ENCODE peak calls at places on chromosomes 3 and 15, in nine cellular contexts. T, M, P, D, X, G, Z, U and H are unnamed samples.
A peak's percentile ranks its signal among the peaks of the same experiment; 100 is the strongest.

GRCh38 chr15:66180706-66181105 is 72.8 kb downstream of the MEGF11 start:
- DNase-seq in T (no peak), X (no peak), Z (no peak), P (no peak), U (no peak), M (no peak), G (no peak), D (no peak), H (no peak)

GRCh38 chr3:83567935-83568334 is 1390.9 kb upstream of the CADM2 start:
- DNase-seq in T (no peak), X (no peak), U (no peak), D (no peak), G (no peak), P (no peak), Z (no peak), M (no peak), H (no peak)

GRCh38 chr15:58221591-58222241 is 83.5 kb downstream of the AQP9 start:
- DNase-seq in T (no peak), P (peak; percentile 42), D (peak; percentile 13), Z (peak; percentile 61), U (peak; percentile 25), X (no peak), M (peak; percentile 73), G (peak; percentile 48), H (no peak)

GRCh38 chr3:20080956-20081554 is 40.8 kb downstream of the KAT2B start:
- DNase-seq in Z (peak; percentile 13), X (no peak), D (peak; percentile 63), G (peak; percentile 13), T (peak; percentile 45), U (no peak), M (no peak), P (peak; percentile 18), H (no peak)

GRCh38 chr15:74825895-74826294 is 532 bp upstream of the CPLX3 start:
- DNase-seq in G (no peak), D (no peak), Z (no peak), U (no peak), X (no peak), M (no peak), T (no peak), P (no peak), H (no peak)

GRCh38 chr15:70164910-70165791 is 67.4 kb upstream of the TLE3 start:
- DNase-seq in P (no peak), X (no peak), M (no peak), Z (no peak), G (no peak), U (no peak), T (no peak), D (no peak), H (no peak)

GRCh38 chr15:59268199-59268979 is 61.7 kb downstream of the LDHAL6B start:
- DNase-seq in T (no peak), G (no peak), D (no peak), P (no peak), X (no peak), U (no peak), M (peak; percentile 71), Z (peak; percentile 46), H (peak; percentile 73)

GRCh38 chr3:39025222-39025970 is 26.3 kb downstream of the SCN11A start:
- DNase-seq in X (peak; percentile 35), T (no peak), U (no peak), P (no peak), Z (peak; percentile 34), M (peak; percentile 17), D (no peak), G (no peak), H (no peak)

GRCh38 chr15:42725331-42725903 is 11.5 kb downstream of the CDAN1 start:
- DNase-seq in G (no peak), T (no peak), P (no peak), Z (no peak), U (no peak), D (no peak), M (peak; percentile 54), X (no peak), H (no peak)

GRCh38 chr15:42724276-42724675 is 12.7 kb downstream of the CDAN1 start:
- DNase-seq in P (no peak), Z (no peak), X (no peak), U (no peak), M (no peak), D (no peak), G (no peak), T (no peak), H (no peak)

GRCh38 chr15:42720071-42720470 is 16.9 kb downstream of the CDAN1 start:
- DNase-seq in Z (no peak), G (no peak), M (no peak), P (no peak), T (no peak), X (no peak), D (no peak), U (no peak), H (no peak)

GRCh38 chr15:42721016-42721415 is 15.9 kb downstream of the CDAN1 start:
- DNase-seq in Z (no peak), P (no peak), U (no peak), T (no peak), D (no peak), G (no peak), M (no peak), X (no peak), H (no peak)

DNA sequence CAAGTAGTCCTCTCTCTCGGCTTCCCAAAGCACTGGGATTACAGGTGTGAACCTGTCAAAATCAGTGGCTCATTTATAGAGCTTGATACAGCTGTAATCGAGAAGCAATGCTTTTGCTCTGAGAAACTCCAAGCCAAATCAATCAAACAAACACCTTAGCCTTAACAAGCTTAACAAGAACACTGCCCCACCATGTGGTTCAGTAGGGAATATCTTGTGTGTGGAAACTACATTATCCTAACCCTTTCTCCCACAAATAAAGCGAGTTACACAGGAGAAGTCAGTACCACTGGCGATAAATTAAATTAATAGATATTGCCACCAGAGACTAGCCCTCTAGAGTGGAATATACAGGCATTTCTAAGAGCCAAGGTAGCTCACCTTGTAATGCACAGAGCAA is 13.9 kb downstream of the CDAN1 start:
- DNase-seq in D (no peak), G (peak; percentile 36), X (no peak), M (peak; percentile 32), T (no peak), U (no peak), Z (peak; percentile 10), P (no peak), H (no peak)
- TF ChIP-seq CTCF in D (peak; percentile 16), G (no peak), X (no peak), M (peak; percentile 14), T (no peak), U (no peak), Z (no peak), P (no peak), H (peak; percentile 13)

DNA sequence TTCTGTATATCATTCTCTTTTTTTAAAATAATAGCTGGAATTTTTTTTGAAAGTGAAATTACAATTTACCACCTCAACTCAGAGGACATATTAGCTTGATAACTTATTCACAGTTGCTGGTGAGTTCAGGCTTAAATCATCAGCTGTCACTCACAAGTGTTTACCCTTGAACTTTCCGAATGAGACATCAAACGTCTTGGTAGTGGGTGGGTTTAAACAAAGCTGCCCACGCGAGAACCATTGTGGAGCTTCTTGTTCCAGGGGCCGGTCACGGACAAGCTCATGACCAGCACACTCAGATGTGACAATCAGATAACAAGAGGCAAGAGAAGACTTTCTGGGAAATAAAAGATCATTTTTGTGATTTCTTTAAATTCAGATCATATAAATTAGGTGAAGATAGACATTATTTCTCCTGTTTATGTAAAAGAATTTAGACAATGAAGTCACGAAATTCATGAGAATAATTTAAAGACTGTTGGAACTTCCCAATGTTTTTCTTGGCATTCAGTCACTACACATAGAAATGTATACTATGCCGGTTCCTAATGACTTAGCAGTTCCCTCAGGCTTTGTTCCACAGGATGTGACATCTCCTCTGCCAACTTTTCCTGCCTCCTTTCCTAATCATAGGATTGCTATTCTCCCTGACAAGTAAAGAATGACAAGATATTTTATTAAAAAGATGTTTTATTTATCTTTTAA is 29.3 kb downstream of the BTD start:
- DNase-seq in T (no peak), P (peak; percentile 54), U (peak; percentile 87), X (no peak), D (no peak), M (peak; percentile 87), G (peak; percentile 62), Z (peak; percentile 84), H (peak; percentile 70)
- H3K4me3 ChIP-seq in T (no peak overlapping the region), P (peak overlapping the region; percentile 49), U (peak overlapping the region; percentile 18), X (no peak overlapping the region), D (no peak overlapping the region), M (peak overlapping the region; percentile 7), G (peak overlapping the region; percentile 39), Z (peak overlapping the region; percentile 1), H (peak overlapping the region; percentile 4)

GRCh38 chr3:137867611-137868010 is 103.5 kb downstream of the SOX14 start:
- DNase-seq in U (no peak), M (no peak), Z (no peak), P (no peak), X (no peak), D (no peak), G (no peak), T (no peak), H (no peak)

GRCh38 chr3:137866001-137866400 is 101.9 kb downstream of the SOX14 start:
- DNase-seq in D (no peak), M (no peak), U (no peak), G (no peak), P (no peak), X (no peak), T (no peak), Z (no peak), H (no peak)

GRCh38 chr3:137866933-137867332 is 102.8 kb downstream of the SOX14 start:
- DNase-seq in D (no peak), M (no peak), G (no peak), X (no peak), Z (no peak), T (no peak), U (no peak), P (no peak), H (no peak)

GRCh38 chr3:137869022-137869421 is 104.9 kb downstream of the SOX14 start:
- DNase-seq in T (no peak), U (no peak), X (no peak), Z (no peak), G (no peak), P (no peak), D (no peak), M (no peak), H (no peak)
- TF ChIP-seq CTCF in T (no peak), U (no peak), X (no peak), Z (no peak), G (no peak), P (no peak), D (no peak), M (no peak), H (no peak)

GRCh38 chr3:132034097-132034485 is 723 bp downstream of the CPNE4 start:
- DNase-seq in G (no peak), U (no peak), X (no peak), Z (no peak), M (no peak), P (no peak), D (no peak), T (no peak), H (no peak)

GRCh38 chr3:132033471-132033870 is 1.3 kb downstream of the CPNE4 start:
- DNase-seq in Z (no peak), U (no peak), P (no peak), X (no peak), M (no peak), D (no peak), G (no peak), T (no peak), H (no peak)

GRCh38 chr3:132032959-132033358 is 1.9 kb downstream of the CPNE4 start:
- DNase-seq in X (no peak), U (no peak), T (no peak), M (no peak), Z (no peak), P (no peak), G (no peak), D (no peak), H (no peak)

GRCh38 chr3:132034486-132035464 is at the start of gene CPNE4:
- DNase-seq in X (peak; percentile 49), M (peak; percentile 93), P (peak; percentile 62), T (peak; percentile 85), U (peak; percentile 70), Z (peak; percentile 79), D (peak; percentile 96), G (peak; percentile 75), H (peak; percentile 84)

DNA sequence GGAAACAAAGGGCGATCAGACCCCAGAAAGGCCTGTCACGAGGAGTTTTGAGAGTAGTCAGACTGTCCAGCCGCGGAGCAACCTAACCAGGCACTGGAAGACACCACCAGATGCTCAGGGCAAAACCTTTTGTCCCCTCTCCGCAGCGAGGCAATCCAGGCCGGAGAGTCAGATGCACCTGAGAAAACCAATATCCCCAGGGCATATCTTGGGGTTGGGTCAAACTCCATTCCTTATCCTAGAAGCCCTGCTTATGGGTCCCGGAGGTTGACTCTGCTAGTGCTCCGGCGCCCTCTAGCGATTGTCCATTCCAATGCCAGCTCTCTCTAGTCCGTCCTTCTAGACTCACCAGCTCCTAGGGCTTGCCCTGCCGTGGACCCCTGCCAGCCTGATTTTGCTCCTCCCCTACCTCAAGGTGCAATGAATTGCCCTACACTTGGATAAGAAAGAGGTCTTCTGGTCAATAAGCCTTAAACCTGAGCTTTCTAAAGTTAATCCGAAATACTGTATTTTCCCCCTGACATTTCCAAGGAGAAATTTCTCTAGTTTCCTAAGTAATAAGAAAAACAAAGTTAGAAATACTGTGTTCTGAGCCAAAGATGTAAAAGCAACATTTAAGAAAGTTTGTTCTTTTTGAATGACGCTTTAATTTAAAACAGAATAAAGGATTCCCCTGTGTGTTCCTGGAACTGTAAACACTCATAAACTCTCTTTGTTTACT is 5.5 kb downstream of the CPNE4 start:
- DNase-seq in T (peak; percentile 82), P (peak; percentile 83), D (peak; percentile 92), U (peak; percentile 80), M (peak; percentile 92), G (peak; percentile 89), Z (peak; percentile 85), X (peak; percentile 44), H (peak; percentile 82)
- H3K4me3 ChIP-seq in T (no peak overlapping the region), P (no peak overlapping the region), D (no peak overlapping the region), U (no peak overlapping the region), M (no peak overlapping the region), G (no peak overlapping the region), Z (no peak overlapping the region), X (no peak overlapping the region), H (no peak overlapping the region)